ENCODE peak calls at places on chromosomes 6 and 20, in eight cellular contexts. U is T-helper 17 cell, L is left cardiac atrium, F is left lung, S is lower lobe of right lung, V is right cardiac atrium, Z is SK-N-SH treated with all-trans-retinoic acid at 6 μM for 48 hours, O is Right ventricle myocardium superior. X is an unnamed sample.
A peak's percentile ranks its signal among the peaks of the same experiment; 100 is the strongest.

GRCh38 chr6:53209681-53210080 is 61.0 kb upstream of the GCM1 start:
- ATAC-seq in U (no peak), L (no peak), F (no peak), S (no peak), V (no peak), Z (no peak), O (no peak), X (no peak)

GRCh38 chr6:6749791-6750434 is 161.4 kb downstream of the LY86 start:
- ATAC-seq in U (peak; percentile 49), L (peak; percentile 81), F (peak; percentile 76), S (peak; percentile 69), V (peak; percentile 71), Z (no peak), O (peak; percentile 22), X (peak; percentile 35)

GRCh38 chr20:52824494-52825216 is 147.5 kb upstream of the TSHZ2 start:
- ATAC-seq in U (no peak), L (no peak), F (no peak), S (no peak), V (no peak), Z (no peak), O (no peak), X (no peak)

GRCh38 chr20:25453035-25453810 is 45.8 kb downstream of the GINS1 start:
- ATAC-seq in U (no peak), L (peak; percentile 74), F (no peak), S (no peak), V (peak; percentile 28), Z (peak; percentile 75), O (peak; percentile 74), X (no peak)

GRCh38 chr6:66883453-66883852 is 1176.4 kb upstream of the EYS start:
- ATAC-seq in U (no peak), L (no peak), F (no peak), S (no peak), V (no peak), Z (no peak), O (no peak), X (no peak)

GRCh38 chr6:79559706-79560105 is 22.5 kb upstream of the LCA5 start:
- ATAC-seq in U (no peak), L (no peak), F (no peak), S (no peak), V (no peak), Z (no peak), O (no peak), X (no peak)

GRCh38 chr6:90436403-90436802 is 139.8 kb upstream of the BACH2 start:
- ATAC-seq in U (no peak), L (no peak), F (no peak), S (no peak), V (no peak), Z (no peak), O (no peak), X (no peak)

GRCh38 chr6:128131036-128131435 is 230.2 kb upstream of the THEMIS start:
- ATAC-seq in U (no peak), L (no peak), F (no peak), S (no peak), V (no peak), Z (no peak), O (peak; percentile 79), X (no peak)

GRCh38 chr6:41743406-41744235 is 3.6 kb downstream of the PGC start:
- ATAC-seq in U (no peak), L (no peak), F (no peak), S (no peak), V (no peak), Z (no peak), O (no peak), X (no peak)

GRCh38 chr6:154463573-154464419 is 46.7 kb downstream of the CNKSR3 start:
- ATAC-seq in U (no peak), L (peak; percentile 53), F (no peak), S (no peak), V (peak; percentile 61), Z (no peak), O (peak; percentile 90), X (no peak)

GRCh38 chr20:44211177-44212039 is 837 bp upstream of the OSER1 start:
- ATAC-seq in U (no peak), L (no peak), F (no peak), S (no peak), V (no peak), Z (peak; percentile 29), O (no peak), X (no peak)

GRCh38 chr6:134657751-134658522 is 292.0 kb downstream of the ALDH8A1 start:
- ATAC-seq in U (no peak), L (no peak), F (no peak), S (no peak), V (no peak), Z (no peak), O (no peak), X (no peak)

GRCh38 chr6:15897063-15897934 is 231.6 kb upstream of the MYLIP start:
- ATAC-seq in U (no peak), L (peak; percentile 87), F (peak; percentile 80), S (peak; percentile 69), V (peak; percentile 92), Z (no peak), O (peak; percentile 87), X (no peak)

GRCh38 chr6:17865798-17866725 is 121.4 kb downstream of the KIF13A start:
- ATAC-seq in U (no peak), L (peak; percentile 96), F (peak; percentile 86), S (peak; percentile 25), V (peak; percentile 98), Z (peak; percentile 83), O (peak; percentile 69), X (no peak)